ENCODE peak calls at places on chromosomes 12 and 14, in nine cellular contexts. R, E, H, X, O, Z, S, L and K are unnamed samples.

GRCh38 chr12:131049569-131050339 is 96.0 kb downstream of the ADGRD1 start:
- DNase-seq in R (no peak), E (no peak), H (no peak), X (no peak), O (no peak), Z (no peak), S (no peak), L (no peak), K (no peak)

GRCh38 chr14:102479777-102480176 is 29.8 kb downstream of the ANKRD9 start:
- DNase-seq in R (no peak), E (no peak), H (no peak), X (no peak), O (no peak), Z (peak; percentile 88), S (no peak), L (no peak), K (no peak)

GRCh38 chr14:38762436-38762835 is 340.6 kb downstream of the SEC23A start:
- DNase-seq in R (no peak), E (no peak), H (no peak), X (no peak), O (no peak), Z (no peak), S (no peak), L (no peak), K (no peak)

GRCh38 chr14:78530078-78530477 is 359.9 kb downstream of the NRXN3 start:
- DNase-seq in R (peak; percentile 18), E (peak; percentile 53), H (no peak), X (peak; percentile 23), O (no peak), Z (peak; percentile 23), S (peak; percentile 10), L (peak; percentile 13), K (peak; percentile 45)

GRCh38 chr12:52835271-52836041 is 1.3 kb upstream of the KRT79 start:
- DNase-seq in R (no peak), E (no peak), H (no peak), X (no peak), O (no peak), Z (no peak), S (no peak), L (no peak), K (no peak)

GRCh38 chr14:32933623-32933942 is 5.1 kb upstream of the NPAS3 start:
- DNase-seq in R (no peak), E (no peak), H (no peak), X (no peak), O (no peak), Z (no peak), S (no peak), L (peak; percentile 69), K (no peak)

GRCh38 chr14:94109915-94110250 is 653 bp upstream of the IFI27 start:
- DNase-seq in R (no peak), E (no peak), H (no peak), X (no peak), O (no peak), Z (no peak), S (no peak), L (no peak), K (no peak)

GRCh38 chr14:55121628-55122440 is 7.2 kb upstream of the LGALS3 start:
- DNase-seq in R (no peak), E (no peak), H (no peak), X (no peak), O (no peak), Z (no peak), S (no peak), L (no peak), K (no peak)

GRCh38 chr12:119668315-119668651 is 350 bp downstream of the PRKAB1 start:
- DNase-seq in R (peak; percentile 37), E (no peak), H (no peak), X (no peak), O (no peak), Z (no peak), S (peak; percentile 30), L (peak; percentile 28), K (peak; percentile 39)
- TF ChIP-seq CTCF in R (no peak), E (no peak), H (no peak), X (no peak), O (no peak), Z (no peak), S (no peak), L (no peak), K (no peak)

DNA sequence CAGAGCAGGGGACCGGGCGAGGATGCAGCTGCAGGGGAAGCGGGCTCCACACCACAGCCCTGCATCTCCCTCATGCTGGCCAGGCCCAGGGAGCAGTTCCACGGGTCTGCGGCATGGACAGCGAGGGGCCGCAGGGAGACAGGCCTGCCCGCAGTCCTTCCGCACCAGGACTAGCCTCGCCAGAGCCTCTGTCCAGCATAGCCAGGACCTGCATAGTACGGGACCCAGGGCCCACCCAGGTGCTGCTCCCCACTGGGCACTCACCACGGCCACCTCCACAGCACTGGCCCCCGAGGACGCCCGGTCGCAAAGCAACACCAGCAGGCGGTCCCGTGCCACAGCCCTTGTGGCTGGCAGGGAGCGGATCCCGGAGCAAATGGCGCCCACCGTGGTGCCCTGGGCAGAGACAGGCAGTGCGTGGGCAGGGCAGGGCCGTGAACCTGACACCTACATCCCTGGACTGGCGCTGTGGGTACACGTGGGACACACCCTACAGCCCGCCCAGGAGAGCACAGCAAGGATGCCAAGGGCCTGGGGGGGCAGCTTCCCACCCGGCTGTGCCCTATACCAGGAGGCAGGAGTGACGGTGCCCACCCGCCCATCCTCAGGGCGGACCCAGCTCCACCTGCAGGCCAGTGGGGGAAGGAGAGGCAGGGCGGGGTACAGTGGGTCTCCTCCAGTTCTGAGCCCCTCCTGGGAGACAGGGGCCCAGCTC is 23.8 kb downstream of the JAG2 start:
- DNase-seq in R (no peak), E (no peak), H (no peak), X (no peak), O (no peak), Z (no peak), S (no peak), L (no peak), K (no peak)
- TF ChIP-seq CTCF in R (no peak), E (no peak), H (no peak), X (no peak), O (no peak), Z (no peak), S (no peak), L (peak; percentile 11), K (peak; percentile 5)

GRCh38 chr12:95740751-95741150 is 49.8 kb downstream of the NTN4 start:
- DNase-seq in R (peak; percentile 5), E (no peak), H (no peak), X (no peak), O (no peak), Z (peak; percentile 69), S (no peak), L (peak; percentile 7), K (peak; percentile 98)

GRCh38 chr12:95741635-95742034 is 48.9 kb downstream of the NTN4 start:
- DNase-seq in R (no peak), E (no peak), H (no peak), X (no peak), O (no peak), Z (no peak), S (no peak), L (no peak), K (no peak)

GRCh38 chr12:95739561-95740313 is 50.8 kb downstream of the NTN4 start:
- DNase-seq in R (no peak), E (no peak), H (no peak), X (no peak), O (no peak), Z (peak; percentile 73), S (no peak), L (no peak), K (no peak)

GRCh38 chr12:95738024-95738611 is 52.4 kb downstream of the NTN4 start:
- DNase-seq in R (no peak), E (no peak), H (no peak), X (peak; percentile 33), O (no peak), Z (peak; percentile 81), S (no peak), L (no peak), K (no peak)

DNA sequence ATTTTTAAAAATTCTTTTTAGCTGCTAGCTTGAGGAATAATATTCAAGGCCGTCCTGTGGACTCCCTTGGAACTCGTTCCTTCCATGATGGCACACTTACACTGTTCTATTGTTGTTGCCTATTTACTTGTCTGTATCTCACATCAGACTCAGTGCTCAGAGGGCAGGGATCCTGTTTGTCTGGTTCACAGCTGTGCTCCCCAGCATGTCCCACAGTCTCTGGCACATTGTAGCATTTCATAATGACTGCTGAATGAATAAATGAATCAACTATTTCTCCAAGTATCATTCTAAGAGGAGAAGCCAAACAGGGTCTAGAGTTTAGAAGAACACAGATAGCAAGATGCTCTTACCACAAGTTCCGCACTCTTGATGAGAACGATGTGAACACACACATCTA is 48.0 kb downstream of the NTN4 start:
- DNase-seq in R (no peak), E (no peak), H (no peak), X (peak; percentile 34), O (no peak), Z (peak; percentile 55), S (no peak), L (no peak), K (peak; percentile 83)
- TF ChIP-seq CTCF in R (no peak), E (no peak), H (no peak), X (no peak), O (no peak), Z (no peak), S (no peak), L (no peak), K (no peak)

GRCh38 chr12:26188641-26189040 is 6.7 kb upstream of the SSPN start:
- DNase-seq in R (no peak), E (no peak), H (no peak), X (no peak), O (no peak), Z (no peak), S (no peak), L (peak; percentile 47), K (peak; percentile 24)

GRCh38 chr12:26188132-26188531 is 7.2 kb upstream of the SSPN start:
- DNase-seq in R (no peak), E (no peak), H (no peak), X (no peak), O (no peak), Z (no peak), S (no peak), L (peak; percentile 63), K (peak; percentile 58)

GRCh38 chr12:26185532-26186320 is 9.6 kb upstream of the SSPN start:
- DNase-seq in R (peak; percentile 38), E (no peak), H (no peak), X (peak; percentile 56), O (no peak), Z (peak; percentile 49), S (no peak), L (no peak), K (peak; percentile 81)

GRCh38 chr12:26187014-26187413 is 8.4 kb upstream of the SSPN start:
- DNase-seq in R (no peak), E (no peak), H (no peak), X (no peak), O (no peak), Z (no peak), S (no peak), L (no peak), K (peak; percentile 31)

GRCh38 chr12:26187429-26187828 is 7.9 kb upstream of the SSPN start:
- DNase-seq in R (no peak), E (no peak), H (no peak), X (peak; percentile 15), O (no peak), Z (no peak), S (no peak), L (no peak), K (no peak)
- TF ChIP-seq CTCF in R (no peak), E (no peak), H (no peak), X (no peak), O (no peak), Z (no peak), S (no peak), L (peak; percentile 9), K (no peak)

GRCh38 chr12:66707002-66707697 is 28.3 kb upstream of the GRIP1 start:
- DNase-seq in R (no peak), E (no peak), H (no peak), X (no peak), O (no peak), Z (no peak), S (no peak), L (no peak), K (no peak)
- TF ChIP-seq CTCF in R (no peak), E (no peak), H (no peak), X (no peak), O (no peak), Z (no peak), S (no peak), L (no peak), K (no peak)